ENCODE peak calls at places on chromosome 16, in ten cellular contexts. Y is activated CD4-positive, alpha-beta T cell treated with anti-CD3 and anti-CD28 coated beads, Interleukin-2, amount 10 ng/mL, durations not matched to agents 7 days and 5 days; W is activated T-cell treated with anti-CD3 and anti-CD28 coated beads, Interleukin-2, amount 50 U/mL, for 72 hours; Z is Daoy; I is DMS153; H is cardiac fibroblast; L is iris pigment epithelial cell; U is T47D; T is upper lobe of right lung; C is GM12865. D is an unnamed sample.

GRCh38 chr16:78102865-78103264 is 3.4 kb downstream of the WWOX start:
- DNase-seq in C (no peak), T (no peak), W (no peak), L (no peak), Y (no peak), Z (no peak), I (no peak), H (no peak), U (no peak), D (no peak)

GRCh38 chr16:80197790-80198201 is 343.0 kb upstream of the DYNLRB2 start:
- DNase-seq in Z (peak; percentile 81), L (peak; percentile 93), Y (no peak), U (no peak), C (no peak), T (no peak), I (no peak), W (no peak), H (peak; percentile 80), D (no peak)

GRCh38 chr16:86016201-86016965 is 117.4 kb downstream of the IRF8 start:
- DNase-seq in C (peak; percentile 86), Z (peak; percentile 53), Y (peak; percentile 47), I (peak; percentile 46), H (peak; percentile 71), L (peak; percentile 63), W (no peak), U (peak; percentile 76), T (peak; percentile 47), D (peak; percentile 74)

GRCh38 chr16:13873835-13874438 is 46.0 kb upstream of the ERCC4 start:
- DNase-seq in T (no peak), W (no peak), U (peak; percentile 23), I (no peak), Y (no peak), Z (peak; percentile 29), L (peak; percentile 23), H (peak; percentile 60), C (peak; percentile 8), D (peak; percentile 15)

GRCh38 chr16:11621920-11622651 is 35.4 kb upstream of the LITAF start:
- DNase-seq in Y (peak; percentile 80), W (peak; percentile 47), H (no peak), T (peak; percentile 74), I (no peak), C (peak; percentile 57), L (no peak), Z (no peak), U (no peak), D (peak; percentile 85)

GRCh38 chr16:86668136-86668535 is 89.8 kb downstream of the FOXL1 start:
- DNase-seq in T (no peak), L (peak; percentile 85), W (no peak), H (peak; percentile 72), U (no peak), Z (peak; percentile 51), I (no peak), Y (no peak), C (no peak), D (no peak)

GRCh38 chr16:17228048-17228707 is 242.6 kb downstream of the XYLT1 start:
- DNase-seq in W (no peak), T (no peak), I (no peak), H (no peak), L (no peak), Z (no peak), C (peak; percentile 14), Y (no peak), U (no peak), D (peak; percentile 35)

GRCh38 chr16:75621170-75621477 is 2.0 kb downstream of the ADAT1 start:
- DNase-seq in Z (peak; percentile 4), H (peak; percentile 41), U (no peak), Y (peak; percentile 14), W (no peak), C (peak; percentile 61), I (no peak), T (no peak), L (peak; percentile 57), D (peak; percentile 72)

GRCh38 chr16:89490386-89491237 is at the start of gene ANKRD11:
- DNase-seq in W (peak; percentile 99), H (peak; percentile 100), Y (peak; percentile 100), C (peak; percentile 100), L (peak; percentile 100), T (peak; percentile 99), Z (peak; percentile 99), U (peak; percentile 99), I (peak; percentile 98), D (peak; percentile 100)

GRCh38 chr16:71899171-71899570 is 3.8 kb downstream of the IST1 start:
- DNase-seq in C (no peak), W (no peak), Z (no peak), T (no peak), L (no peak), H (no peak), U (no peak), Y (no peak), I (no peak), D (no peak)

GRCh38 chr16:84728853-84729424 is 29.1 kb downstream of the USP10 start:
- DNase-seq in W (no peak), H (no peak), I (no peak), T (no peak), U (no peak), Y (no peak), L (no peak), C (no peak), Z (no peak), D (no peak)

GRCh38 chr16:31253642-31254045 is 6.1 kb upstream of the ITGAM start:
- DNase-seq in Z (no peak), T (no peak), U (no peak), W (peak; percentile 60), C (peak; percentile 21), L (peak; percentile 14), I (no peak), Y (peak; percentile 45), H (no peak), D (no peak)